ENCODE peak calls at places on chromosome 13, in seven cellular contexts. V is DMS79 treated with DMSO at 0.1 percent for 48 hours; D is activated T-cell treated with anti-CD3 and anti-CD28 coated beads for 48 hours; J is stimulated activated CD8-positive, alpha-beta memory T cell treated with anti-CD3 and anti-CD28 coated beads, Interleukin-7, amount 100 ng/mL, for 48 hours; C is AG09309; K is activated CD4-positive, alpha-beta T cell treated with anti-CD3 and anti-CD28 coated beads, Interleukin-2, amount 10 ng/mL, durations not matched to agents 7 days and 5 days; O is ureter. T is an unnamed sample.

GRCh38 chr13:75717525-75717924 is 81.4 kb downstream of the LMO7 start:
- DNase-seq in J (no peak), K (no peak), C (no peak), O (no peak), V (no peak), D (no peak), T (no peak)

GRCh38 chr13:46146898-46147297 is 35.1 kb downstream of the LCP1 start:
- DNase-seq in C (no peak), D (no peak), O (no peak), J (no peak), V (no peak), K (no peak), T (peak; percentile 10)

GRCh38 chr13:90246005-90246404 is 1101.5 kb upstream of the MIR17HG start:
- DNase-seq in J (no peak), C (no peak), O (no peak), V (no peak), K (no peak), D (no peak), T (no peak)

GRCh38 chr13:33349314-33349995 is 63.9 kb upstream of the STARD13 start:
- DNase-seq in J (no peak), K (no peak), V (peak; percentile 49), O (peak; percentile 48), D (no peak), C (no peak), T (peak; percentile 7)

GRCh38 chr13:45349438-45349837 is 8.5 kb upstream of the TPT1 start:
- DNase-seq in D (no peak), K (no peak), J (no peak), O (no peak), V (no peak), C (no peak), T (peak; percentile 55)

GRCh38 chr13:46565808-46566750 is 13.1 kb downstream of the LRCH1 start:
- DNase-seq in V (no peak), D (no peak), J (no peak), K (no peak), O (no peak), C (no peak), T (no peak)

GRCh38 chr13:64716936-64717335 is 2513.2 kb downstream of the PCDH9 start:
- DNase-seq in O (no peak), C (no peak), D (no peak), K (no peak), V (no peak), J (no peak), T (no peak)

GRCh38 chr13:76683168-76683567 is 203.0 kb downstream of the KCTD12 start:
- DNase-seq in K (no peak), J (no peak), O (no peak), V (no peak), D (no peak), C (no peak), T (peak; percentile 44)

GRCh38 chr13:89465366-89465765 is 1794.2 kb downstream of the SLITRK5 start:
- DNase-seq in D (no peak), K (no peak), J (no peak), O (no peak), C (no peak), V (no peak), T (no peak)

GRCh38 chr13:46983881-46984280 is 87.0 kb upstream of the HTR2A start:
- DNase-seq in O (no peak), V (no peak), K (no peak), C (no peak), D (no peak), J (no peak), T (no peak)

GRCh38 chr13:42977219-42977659 is 14.8 kb downstream of the EPSTI1 start:
- DNase-seq in K (no peak), C (no peak), J (no peak), O (no peak), V (no peak), D (no peak), T (no peak)

GRCh38 chr13:90315061-90315460 is 1032.4 kb upstream of the MIR17HG start:
- DNase-seq in V (no peak), O (no peak), K (no peak), J (no peak), D (no peak), C (no peak), T (no peak)

GRCh38 chr13:113785051-113786010 is 26.3 kb downstream of the TMEM255B start:
- DNase-seq in O (no peak), K (no peak), J (no peak), V (peak; percentile 39), D (peak; percentile 8), C (peak; percentile 84), T (peak; percentile 19)

GRCh38 chr13:32153056-32153455 is 121.5 kb downstream of the FRY start:
- DNase-seq in O (no peak), J (no peak), V (no peak), D (no peak), C (peak; percentile 78), K (no peak), T (peak; percentile 84)

T was measured in fibroblast of gingiva.